ENCODE peak calls at places on chromosome 2, in seven cellular contexts. Y, M, F, V, I, W and G are unnamed samples.

GRCh38 chr2:232993231-232993821 is 19.7 kb downstream of the NGEF start:
- DNase-seq in W (peak; percentile 60), M (no peak), I (no peak), F (no peak), Y (no peak), V (no peak), G (no peak)

GRCh38 chr2:9638532-9638931 is 7.7 kb upstream of the YWHAQ start:
- DNase-seq in M (no peak), V (peak; percentile 70), F (peak; percentile 80), W (peak; percentile 39), I (no peak), Y (no peak), G (peak; percentile 80)

GRCh38 chr2:150601280-150602038 is 114.0 kb upstream of the RND3 start:
- DNase-seq in W (no peak), Y (no peak), V (no peak), I (no peak), M (no peak), F (no peak), G (peak; percentile 52)

GRCh38 chr2:119517433-119517832 is 6.8 kb downstream of the SCTR start:
- DNase-seq in M (no peak), I (peak; percentile 48), V (peak; percentile 70), Y (no peak), W (no peak), F (peak; percentile 10), G (no peak)

GRCh38 chr2:113962692-113963480 is 73.0 kb downstream of the ACTR3 start:
- DNase-seq in I (no peak), M (no peak), Y (no peak), V (no peak), F (no peak), W (peak; percentile 53), G (no peak)

GRCh38 chr2:98180456-98180855 is 93.5 kb downstream of the VWA3B start:
- DNase-seq in W (peak; percentile 66), I (no peak), M (no peak), V (no peak), Y (no peak), F (no peak), G (peak; percentile 55)

GRCh38 chr2:44884231-44884630 is 57.3 kb upstream of the SIX3 start:
- DNase-seq in M (no peak), V (no peak), Y (no peak), F (no peak), W (no peak), I (no peak), G (no peak)

GRCh38 chr2:27751377-27751776 is 20.1 kb upstream of the MRPL33 start:
- DNase-seq in M (no peak), I (no peak), Y (no peak), W (no peak), V (no peak), F (no peak), G (no peak)

GRCh38 chr2:219634951-219635751 is 7.7 kb downstream of the SLC4A3 start:
- DNase-seq in I (no peak), Y (no peak), F (no peak), W (no peak), M (no peak), V (no peak), G (no peak)

GRCh38 chr2:36486546-36487044 is 111.4 kb downstream of the FEZ2 start:
- DNase-seq in F (peak; percentile 85), V (no peak), W (peak; percentile 64), I (no peak), Y (no peak), M (no peak), G (peak; percentile 15)

GRCh38 chr2:222241054-222241453 is 57.7 kb downstream of the PAX3 start:
- DNase-seq in V (no peak), W (no peak), Y (no peak), M (no peak), F (no peak), I (no peak), G (no peak)

GRCh38 chr2:237497820-237498128 is 10.7 kb downstream of the MLPH start:
- DNase-seq in W (no peak), V (no peak), M (no peak), Y (no peak), F (no peak), I (no peak), G (no peak)

GRCh38 chr2:209525834-209526281 is 102.0 kb downstream of the MAP2 start:
- DNase-seq in M (no peak), F (no peak), Y (no peak), I (no peak), W (peak; percentile 71), V (no peak), G (no peak)

GRCh38 chr2:73984922-73985317 is 210 bp downstream of the TET3 start:
- DNase-seq in V (peak; percentile 86), I (no peak), M (peak; percentile 61), F (no peak), Y (peak; percentile 59), W (no peak), G (peak; percentile 43)
- H3K4me1 ChIP-seq in V (no peaks in the 10 kb centered on the region), I (peaks cover 38% of the 10 kb centered on the region), M (peaks cover 78% of the 10 kb centered on the region), F (peaks cover 62% of the 10 kb centered on the region), Y (peaks cover 78% of the 10 kb centered on the region), W (peaks cover 17% of the 10 kb centered on the region), G (peaks cover 74% of the 10 kb centered on the region)

GRCh38 chr2:190860985-190861721 is 19.5 kb upstream of the GLS start:
- DNase-seq in V (no peak), F (no peak), Y (no peak), W (no peak), M (no peak), I (no peak), G (peak; percentile 22)
- H3K4me1 ChIP-seq in V (no peaks in the 10 kb centered on the region), F (no peaks in the 10 kb centered on the region), Y (peaks cover 18% of the 10 kb centered on the region), W (peaks cover 18% of the 10 kb centered on the region), M (peaks cover 17% of the 10 kb centered on the region), I (peaks cover 6% of the 10 kb centered on the region), G (peaks cover 28% of the 10 kb centered on the region)

GRCh38 chr2:85777441-85777861 is 23.7 kb downstream of the ATOH8 start:
- DNase-seq in V (no peak), I (no peak), M (no peak), Y (no peak), F (no peak), W (no peak), G (no peak)

GRCh38 chr2:85778646-85779364 is 25.0 kb downstream of the ATOH8 start:
- DNase-seq in W (no peak), F (no peak), M (no peak), I (no peak), Y (no peak), V (no peak), G (no peak)

GRCh38 chr2:85776672-85777071 is 22.9 kb downstream of the ATOH8 start:
- DNase-seq in W (no peak), M (no peak), Y (no peak), I (no peak), F (no peak), V (no peak), G (no peak)

GRCh38 chr2:85780316-85781092 is 26.7 kb downstream of the ATOH8 start:
- DNase-seq in M (no peak), F (no peak), W (no peak), I (no peak), V (no peak), Y (no peak), G (no peak)

DNA sequence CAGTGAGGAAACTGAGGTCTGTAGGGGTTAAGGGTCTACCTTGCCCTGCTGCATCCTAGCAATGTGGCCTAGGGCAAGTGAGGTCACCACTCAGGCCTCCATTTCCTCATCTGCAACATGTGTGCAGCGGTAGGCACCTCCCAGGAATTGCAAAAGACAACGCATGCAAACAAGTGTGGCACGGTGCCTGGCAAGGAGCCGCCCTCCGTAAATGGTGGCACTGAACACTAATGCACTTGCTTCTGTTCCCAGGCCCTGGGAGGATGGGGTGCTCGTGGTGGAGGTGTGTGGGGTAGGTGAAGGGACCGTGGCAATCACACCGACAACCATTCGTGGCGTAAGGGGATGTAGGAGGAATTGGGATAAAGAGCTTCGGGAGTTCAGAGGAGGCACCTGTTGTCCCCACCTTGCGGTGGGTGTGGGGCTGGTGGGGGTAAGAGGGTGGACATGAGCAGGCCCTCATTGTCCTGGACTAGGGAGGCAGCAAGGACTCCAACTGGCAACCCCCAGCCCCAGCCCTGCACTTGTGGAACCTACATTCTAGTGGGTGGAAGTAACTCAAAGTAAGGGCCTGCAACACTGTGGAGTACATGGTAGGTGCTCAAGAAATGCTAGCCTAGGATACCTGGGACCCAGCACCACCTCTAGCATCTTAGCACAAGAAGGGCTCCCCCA is 26.0 kb downstream of the ATOH8 start:
- DNase-seq in W (no peak), F (no peak), I (no peak), M (no peak), Y (no peak), V (peak; percentile 75), G (no peak)
- H3K4me1 ChIP-seq in W (no peaks in the 10 kb centered on the region), F (peaks cover 3% of the 10 kb centered on the region), I (no peaks in the 10 kb centered on the region), M (no peaks in the 10 kb centered on the region), Y (no peaks in the 10 kb centered on the region), V (peaks cover 3% of the 10 kb centered on the region), G (no peaks in the 10 kb centered on the region)

DNA sequence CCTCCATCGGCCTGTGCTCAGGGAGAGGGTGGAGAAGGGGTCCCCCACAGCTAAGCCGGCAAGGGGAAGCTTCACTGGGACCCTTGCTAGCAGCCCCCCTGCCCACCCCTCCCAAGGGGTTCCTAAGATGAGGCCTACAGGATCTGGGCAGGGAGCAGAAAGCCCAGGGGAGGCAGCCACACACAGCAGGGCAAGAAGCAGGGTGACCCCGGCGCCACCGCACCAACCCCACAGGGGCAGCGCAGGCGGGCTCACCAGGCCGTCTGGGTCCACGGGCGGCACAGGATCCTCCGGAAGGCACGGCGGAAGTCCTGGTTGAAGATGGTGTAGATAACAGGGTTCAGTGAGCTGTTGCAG is 1.8 kb downstream of the ADRA2B start:
- DNase-seq in Y (no peak), W (no peak), I (no peak), M (no peak), F (no peak), V (peak; percentile 37), G (no peak)
- H3K4me1 ChIP-seq in Y (peaks cover 7% of the 10 kb centered on the region), W (no peaks in the 10 kb centered on the region), I (peaks cover 6% of the 10 kb centered on the region), M (peaks cover 8% of the 10 kb centered on the region), F (no peaks in the 10 kb centered on the region), V (no peaks in the 10 kb centered on the region), G (peaks cover 5% of the 10 kb centered on the region)